ENCODE peak calls at places on chromosome 21, in six cellular contexts. One of them, this sample, is unnamed.

GRCh38 chr21:42962360-42963007 is 11.9 kb upstream of the PKNOX1 start:
- DNase-seq in astrocyte of the cerebellum: no peak
- DNase-seq in 8988T: no peak
- DNase-seq in heart right ventricle: no peak
- DNase-seq in GM13976: no peak
- DNase-seq in GM12865: no peak
- DNase-seq in this sample: no peak

GRCh38 chr21:45595574-45596295 is 47.8 kb upstream of the PCBP3 start:
- DNase-seq in astrocyte of the cerebellum: no peak
- DNase-seq in heart right ventricle: no peak
- DNase-seq in GM13976: no peak
- DNase-seq in 8988T: no peak
- DNase-seq in GM12865: no peak
- DNase-seq in this sample: no peak

GRCh38 chr21:37764696-37765095 is 151.6 kb downstream of the KCNJ6 start:
- DNase-seq in astrocyte of the cerebellum: peak; percentile 33
- DNase-seq in GM13976: no peak
- DNase-seq in 8988T: no peak
- DNase-seq in GM12865: peak; percentile 38
- DNase-seq in heart right ventricle: no peak
- DNase-seq in this sample: no peak

GRCh38 chr21:32946654-32947053 is 79.1 kb upstream of the OLIG2 start:
- DNase-seq in 8988T: no peak
- DNase-seq in GM13976: no peak
- DNase-seq in GM12865: no peak
- DNase-seq in heart right ventricle: no peak
- DNase-seq in astrocyte of the cerebellum: no peak
- DNase-seq in this sample: no peak

GRCh38 chr21:45768741-45769049 is 125.2 kb downstream of the PCBP3 start:
- DNase-seq in 8988T: no peak
- DNase-seq in astrocyte of the cerebellum: no peak
- DNase-seq in heart right ventricle: no peak
- DNase-seq in GM13976: peak; percentile 27
- DNase-seq in GM12865: no peak
- DNase-seq in this sample: no peak

GRCh38 chr21:34579411-34579810 is 35.5 kb downstream of the RCAN1 start:
- DNase-seq in GM13976: no peak
- DNase-seq in 8988T: no peak
- DNase-seq in heart right ventricle: no peak
- DNase-seq in astrocyte of the cerebellum: no peak
- DNase-seq in GM12865: no peak
- DNase-seq in this sample: no peak

GRCh38 chr21:16192900-16193299 is 463.1 kb downstream of the USP25 start:
- DNase-seq in astrocyte of the cerebellum: no peak
- DNase-seq in heart right ventricle: no peak
- DNase-seq in GM12865: no peak
- DNase-seq in GM13976: no peak
- DNase-seq in 8988T: no peak
- DNase-seq in this sample: no peak

GRCh38 chr21:43331962-43332458 is 94.9 kb downstream of the SIK1 start:
- DNase-seq in astrocyte of the cerebellum: peak; percentile 80
- DNase-seq in GM13976: no peak
- DNase-seq in GM12865: no peak
- DNase-seq in 8988T: no peak
- DNase-seq in heart right ventricle: peak; percentile 58
- DNase-seq in this sample: peak; percentile 86

GRCh38 chr21:45407629-45408247 is 2.8 kb downstream of the COL18A1 start:
- DNase-seq in GM13976: no peak
- DNase-seq in GM12865: no peak
- DNase-seq in heart right ventricle: no peak
- DNase-seq in astrocyte of the cerebellum: no peak
- DNase-seq in 8988T: no peak
- DNase-seq in this sample: no peak

GRCh38 chr21:33058468-33059318 is 11.2 kb upstream of the OLIG1 start:
- DNase-seq in heart right ventricle: peak; percentile 62
- DNase-seq in GM13976: no peak
- DNase-seq in 8988T: no peak
- DNase-seq in astrocyte of the cerebellum: no peak
- DNase-seq in GM12865: no peak
- DNase-seq in this sample: no peak

GRCh38 chr21:38768385-38769071 is 37.2 kb upstream of the ETS2 start:
- DNase-seq in GM12865: peak; percentile 38
- DNase-seq in astrocyte of the cerebellum: peak; percentile 66
- DNase-seq in heart right ventricle: no peak
- DNase-seq in GM13976: peak; percentile 33
- DNase-seq in 8988T: no peak
- DNase-seq in this sample: no peak